ENCODE peak calls at places on chromosomes 3 and 15, in five cellular contexts. J, A, P, I and K are unnamed samples.

GRCh38 chr15:84598993-84599392 is 1.8 kb upstream of the ZSCAN2 start:
- DNase-seq in J (no peak), A (peak; percentile 47), P (peak; percentile 83), I (no peak), K (peak; percentile 40)

GRCh38 chr3:78277793-78278192 is 1237.9 kb downstream of the ROBO2 start:
- DNase-seq in J (no peak), A (no peak), P (no peak), I (no peak), K (no peak)

GRCh38 chr15:74543583-74543982 is 2.6 kb downstream of the ARID3B start:
- DNase-seq in J (no peak), A (no peak), P (peak; percentile 42), I (no peak), K (no peak)

GRCh38 chr15:40939909-40940801 is 11.0 kb downstream of the DLL4 start:
- DNase-seq in J (no peak), A (peak; percentile 49), P (no peak), I (peak; percentile 20), K (no peak)

GRCh38 chr3:151468284-151468917 is 7.5 kb upstream of the IGSF10 start:
- DNase-seq in J (peak; percentile 57), A (peak; percentile 16), P (peak; percentile 94), I (no peak), K (peak; percentile 75)

GRCh38 chr3:38151667-38152265 is 13.3 kb downstream of the MYD88 start:
- DNase-seq in J (no peak), A (no peak), P (no peak), I (no peak), K (no peak)

GRCh38 chr3:87756616-87757015 is 302.2 kb downstream of the CGGBP1 start:
- DNase-seq in J (no peak), A (no peak), P (no peak), I (no peak), K (no peak)

GRCh38 chr15:86296762-86297161 is 217.1 kb downstream of the AGBL1 start:
- DNase-seq in J (no peak), A (no peak), P (no peak), I (no peak), K (no peak)

GRCh38 chr3:113927556-113927955 is 20.3 kb upstream of the ZDHHC23 start:
- DNase-seq in J (no peak), A (peak; percentile 24), P (no peak), I (no peak), K (no peak)

GRCh38 chr15:64842986-64843561 is 1.4 kb downstream of the PLEKHO2 start:
- DNase-seq in J (no peak), A (peak; percentile 24), P (no peak), I (no peak), K (no peak)

GRCh38 chr15:75030023-75030413 is 6.6 kb downstream of the PPCDC start:
- DNase-seq in J (no peak), A (no peak), P (no peak), I (no peak), K (no peak)

GRCh38 chr3:50122661-50123391 is 32.3 kb upstream of the SEMA3F start:
- DNase-seq in J (no peak), A (no peak), P (no peak), I (no peak), K (no peak)

GRCh38 chr3:119357190-119357589 is 63.0 kb downstream of the ARHGAP31 start:
- DNase-seq in J (no peak), A (no peak), P (no peak), I (no peak), K (no peak)

GRCh38 chr3:13851091-13851849 is 28.6 kb downstream of the WNT7A start:
- DNase-seq in J (no peak), A (no peak), P (no peak), I (no peak), K (peak; percentile 32)

GRCh38 chr15:48617619-48618018 is 27.9 kb downstream of the FBN1 start:
- DNase-seq in J (no peak), A (no peak), P (no peak), I (no peak), K (no peak)

GRCh38 chr3:13648060-13648743 is 99.3 kb downstream of the FBLN2 start:
- DNase-seq in J (peak; percentile 91), A (peak; percentile 72), P (peak; percentile 93), I (peak; percentile 71), K (peak; percentile 98)

GRCh38 chr3:119413603-119414280 is 49.7 kb downstream of the TMEM39A start:
- DNase-seq in J (no peak), A (no peak), P (peak; percentile 34), I (no peak), K (peak; percentile 73)

GRCh38 chr15:67185051-67185450 is 69.4 kb downstream of the AAGAB start:
- DNase-seq in J (no peak), A (no peak), P (no peak), I (no peak), K (no peak)

GRCh38 chr3:58088501-58088900 is 80.3 kb downstream of the FLNB start:
- DNase-seq in J (no peak), A (no peak), P (no peak), I (no peak), K (no peak)

GRCh38 chr3:64645236-64645635 is 42.6 kb downstream of the ADAMTS9 start:
- DNase-seq in J (no peak), A (no peak), P (no peak), I (no peak), K (no peak)

GRCh38 chr3:119702530-119703527 is at the start of gene CFAP91:
- DNase-seq in J (peak; percentile 95), A (no peak), P (peak; percentile 99), I (peak; percentile 65), K (peak; percentile 94)

GRCh38 chr3:28115316-28115715 is 126.1 kb upstream of the CMC1 start:
- DNase-seq in J (no peak), A (no peak), P (no peak), I (no peak), K (no peak)

GRCh38 chr15:32851619-32852416 is 134.0 kb downstream of the GREM1 start:
- DNase-seq in J (no peak), A (no peak), P (no peak), I (no peak), K (no peak)